ENCODE peak calls at places on chromosome 2, in seven cellular contexts. One of them, this sample, is unnamed.
A peak's percentile ranks its signal among the peaks of the same experiment; 100 is the strongest.

GRCh38 chr2:48851161-48851560 is 95.6 kb upstream of the LHCGR start:
- DNase-seq in WTC11: no peak
- DNase-seq in HCEC 1CT: peak; percentile 39
- DNase-seq in astrocyte: peak; percentile 55
- DNase-seq in MM.1S: no peak
- DNase-seq in EL: peak; percentile 7
- DNase-seq in mammary epithelial cell: peak; percentile 79
- DNase-seq in this sample: no peak

GRCh38 chr2:32418777-32419176 is 62.0 kb downstream of the BIRC6 start:
- DNase-seq in mammary epithelial cell: no peak
- DNase-seq in astrocyte: peak; percentile 87
- DNase-seq in MM.1S: no peak
- DNase-seq in HCEC 1CT: peak; percentile 66
- DNase-seq in EL: peak; percentile 88
- DNase-seq in WTC11: no peak
- DNase-seq in this sample: no peak

GRCh38 chr2:239260546-239261327 is 140.1 kb downstream of the HDAC4 start:
- DNase-seq in WTC11: no peak
- DNase-seq in HCEC 1CT: no peak
- DNase-seq in EL: no peak
- DNase-seq in MM.1S: no peak
- DNase-seq in astrocyte: no peak
- DNase-seq in mammary epithelial cell: no peak
- DNase-seq in this sample: no peak

GRCh38 chr2:124804014-124804940 is 779.2 kb downstream of the CNTNAP5 start:
- DNase-seq in WTC11: no peak
- DNase-seq in MM.1S: peak; percentile 50
- DNase-seq in astrocyte: no peak
- DNase-seq in HCEC 1CT: peak; percentile 2
- DNase-seq in mammary epithelial cell: peak; percentile 2
- DNase-seq in EL: peak; percentile 4
- DNase-seq in this sample: no peak

GRCh38 chr2:149031396-149031795 is 7.1 kb upstream of the LYPD6B start:
- DNase-seq in astrocyte: no peak
- DNase-seq in HCEC 1CT: no peak
- DNase-seq in MM.1S: no peak
- DNase-seq in WTC11: no peak
- DNase-seq in EL: no peak
- DNase-seq in mammary epithelial cell: no peak
- DNase-seq in this sample: no peak

GRCh38 chr2:47119001-47119400 is 36.1 kb downstream of the STPG4 start:
- DNase-seq in mammary epithelial cell: peak; percentile 25
- DNase-seq in HCEC 1CT: peak; percentile 90
- DNase-seq in astrocyte: peak; percentile 80
- DNase-seq in MM.1S: no peak
- DNase-seq in EL: peak; percentile 78
- DNase-seq in WTC11: no peak
- DNase-seq in this sample: no peak

GRCh38 chr2:170846318-170846717 is 29.6 kb downstream of the GAD1 start:
- DNase-seq in WTC11: no peak
- DNase-seq in astrocyte: no peak
- DNase-seq in EL: no peak
- DNase-seq in HCEC 1CT: no peak
- DNase-seq in mammary epithelial cell: no peak
- DNase-seq in MM.1S: no peak
- DNase-seq in this sample: no peak

GRCh38 chr2:64201086-64201627 is 56.9 kb upstream of the PELI1 start:
- DNase-seq in HCEC 1CT: no peak
- DNase-seq in mammary epithelial cell: no peak
- DNase-seq in MM.1S: no peak
- DNase-seq in WTC11: no peak
- DNase-seq in EL: peak; percentile 22
- DNase-seq in astrocyte: peak; percentile 20
- DNase-seq in this sample: no peak

GRCh38 chr2:222878284-222878876 is 17.5 kb downstream of the ACSL3 start:
- DNase-seq in EL: no peak
- DNase-seq in WTC11: no peak
- DNase-seq in astrocyte: no peak
- DNase-seq in MM.1S: no peak
- DNase-seq in HCEC 1CT: no peak
- DNase-seq in mammary epithelial cell: no peak
- DNase-seq in this sample: peak; percentile 14

GRCh38 chr2:176096243-176096985 is 3.2 kb upstream of the HOXD12 start:
- DNase-seq in MM.1S: peak; percentile 68
- DNase-seq in HCEC 1CT: peak; percentile 28
- DNase-seq in WTC11: no peak
- DNase-seq in mammary epithelial cell: no peak
- DNase-seq in astrocyte: no peak
- DNase-seq in EL: no peak
- DNase-seq in this sample: no peak

GRCh38 chr2:11446733-11447248 is 19.2 kb downstream of the E2F6 start:
- DNase-seq in mammary epithelial cell: peak; percentile 48
- DNase-seq in WTC11: peak; percentile 73
- DNase-seq in EL: peak; percentile 63
- DNase-seq in astrocyte: peak; percentile 17
- DNase-seq in HCEC 1CT: peak; percentile 38
- DNase-seq in MM.1S: peak; percentile 30
- DNase-seq in this sample: no peak

GRCh38 chr2:172082944-172083718 is 2.2 kb upstream of the DLX1 start:
- DNase-seq in MM.1S: no peak
- DNase-seq in HCEC 1CT: no peak
- DNase-seq in mammary epithelial cell: no peak
- DNase-seq in WTC11: peak; percentile 56
- DNase-seq in astrocyte: no peak
- DNase-seq in EL: peak; percentile 36
- DNase-seq in this sample: no peak

GRCh38 chr2:95359501-95359930 is 43.0 kb upstream of the FAHD2A start:
- DNase-seq in WTC11: no peak
- DNase-seq in EL: no peak
- DNase-seq in MM.1S: no peak
- DNase-seq in HCEC 1CT: no peak
- DNase-seq in mammary epithelial cell: no peak
- DNase-seq in astrocyte: no peak
- DNase-seq in this sample: no peak

GRCh38 chr2:190340369-190340768 is 3.0 kb upstream of the INPP1 start:
- DNase-seq in HCEC 1CT: peak; percentile 31
- DNase-seq in MM.1S: no peak
- DNase-seq in WTC11: peak; percentile 26
- DNase-seq in EL: peak; percentile 24
- DNase-seq in astrocyte: no peak
- DNase-seq in mammary epithelial cell: peak; percentile 69
- DNase-seq in this sample: no peak

GRCh38 chr2:105417789-105418475 is 19.1 kb upstream of the FHL2 start:
- DNase-seq in mammary epithelial cell: peak; percentile 54
- DNase-seq in EL: peak; percentile 48
- DNase-seq in MM.1S: no peak
- DNase-seq in HCEC 1CT: peak; percentile 56
- DNase-seq in WTC11: no peak
- DNase-seq in astrocyte: peak; percentile 69
- DNase-seq in this sample: no peak

GRCh38 chr2:96826546-96827278 is 10.6 kb downstream of the CNNM3 start:
- DNase-seq in mammary epithelial cell: no peak
- DNase-seq in WTC11: no peak
- DNase-seq in EL: no peak
- DNase-seq in astrocyte: no peak
- DNase-seq in HCEC 1CT: no peak
- DNase-seq in MM.1S: no peak
- DNase-seq in this sample: no peak

GRCh38 chr2:235539773-235540172 is 45.9 kb downstream of the AGAP1 start:
- DNase-seq in WTC11: no peak
- DNase-seq in EL: no peak
- DNase-seq in mammary epithelial cell: no peak
- DNase-seq in astrocyte: no peak
- DNase-seq in HCEC 1CT: no peak
- DNase-seq in MM.1S: no peak
- DNase-seq in this sample: no peak

GRCh38 chr2:173124441-173124840 is 48.8 kb downstream of the MAP3K20 start:
- DNase-seq in MM.1S: no peak
- DNase-seq in astrocyte: peak; percentile 21
- DNase-seq in HCEC 1CT: peak; percentile 48
- DNase-seq in mammary epithelial cell: peak; percentile 94
- DNase-seq in WTC11: no peak
- DNase-seq in EL: peak; percentile 65
- DNase-seq in this sample: no peak

GRCh38 chr2:166900700-166901099 is 12.4 kb downstream of the XIRP2 start:
- DNase-seq in HCEC 1CT: peak; percentile 68
- DNase-seq in MM.1S: no peak
- DNase-seq in astrocyte: peak; percentile 8
- DNase-seq in EL: peak; percentile 42
- DNase-seq in mammary epithelial cell: peak; percentile 3
- DNase-seq in WTC11: no peak
- DNase-seq in this sample: no peak

GRCh38 chr2:18244840-18245239 is 315.6 kb downstream of the RDH14 start:
- DNase-seq in EL: no peak
- DNase-seq in HCEC 1CT: no peak
- DNase-seq in mammary epithelial cell: no peak
- DNase-seq in WTC11: no peak
- DNase-seq in astrocyte: no peak
- DNase-seq in MM.1S: no peak
- DNase-seq in this sample: no peak

GRCh38 chr2:169034256-169034655 is 3.1 kb upstream of the ABCB11 start:
- DNase-seq in MM.1S: no peak
- DNase-seq in WTC11: no peak
- DNase-seq in astrocyte: peak; percentile 37
- DNase-seq in HCEC 1CT: no peak
- DNase-seq in EL: peak; percentile 9
- DNase-seq in mammary epithelial cell: no peak
- DNase-seq in this sample: no peak

GRCh38 chr2:240645346-240646060 is 20.2 kb downstream of the GPR35 start:
- DNase-seq in MM.1S: no peak
- DNase-seq in astrocyte: no peak
- DNase-seq in HCEC 1CT: no peak
- DNase-seq in EL: no peak
- DNase-seq in mammary epithelial cell: no peak
- DNase-seq in WTC11: no peak
- DNase-seq in this sample: no peak

GRCh38 chr2:39232141-39232540 is 11.6 kb downstream of the CDKL4 start:
- DNase-seq in EL: peak; percentile 10
- DNase-seq in mammary epithelial cell: no peak
- DNase-seq in astrocyte: no peak
- DNase-seq in MM.1S: no peak
- DNase-seq in WTC11: no peak
- DNase-seq in HCEC 1CT: no peak
- DNase-seq in this sample: no peak

GRCh38 chr2:128531856-128532255 is 213.2 kb upstream of the HS6ST1 start:
- DNase-seq in EL: no peak
- DNase-seq in mammary epithelial cell: no peak
- DNase-seq in HCEC 1CT: no peak
- DNase-seq in MM.1S: peak; percentile 6
- DNase-seq in astrocyte: no peak
- DNase-seq in WTC11: no peak
- DNase-seq in this sample: no peak

GRCh38 chr2:176106636-176107539 is at the start of gene HOXD11:
- DNase-seq in WTC11: peak; percentile 67
- DNase-seq in astrocyte: no peak
- DNase-seq in EL: peak; percentile 53
- DNase-seq in mammary epithelial cell: peak; percentile 70
- DNase-seq in MM.1S: no peak
- DNase-seq in HCEC 1CT: no peak
- DNase-seq in this sample: no peak

GRCh38 chr2:223933098-223933800 is 11.9 kb downstream of the WDFY1 start:
- DNase-seq in astrocyte: no peak
- DNase-seq in MM.1S: no peak
- DNase-seq in HCEC 1CT: no peak
- DNase-seq in EL: no peak
- DNase-seq in mammary epithelial cell: no peak
- DNase-seq in WTC11: no peak
- DNase-seq in this sample: no peak

GRCh38 chr2:8511868-8512612 is 169.8 kb upstream of the ID2 start:
- DNase-seq in mammary epithelial cell: no peak
- DNase-seq in EL: peak; percentile 28
- DNase-seq in MM.1S: peak; percentile 12
- DNase-seq in astrocyte: peak; percentile 77
- DNase-seq in WTC11: no peak
- DNase-seq in HCEC 1CT: no peak
- DNase-seq in this sample: no peak

GRCh38 chr2:164910091-164910899 is 45.0 kb downstream of the SLC38A11 start:
- DNase-seq in EL: peak; percentile 28
- DNase-seq in astrocyte: peak; percentile 82
- DNase-seq in HCEC 1CT: peak; percentile 52
- DNase-seq in WTC11: no peak
- DNase-seq in mammary epithelial cell: peak; percentile 84
- DNase-seq in MM.1S: peak; percentile 95
- DNase-seq in this sample: no peak

GRCh38 chr2:122643725-122644329 is 888.4 kb downstream of the TSN start:
- DNase-seq in MM.1S: no peak
- DNase-seq in HCEC 1CT: peak; percentile 77
- DNase-seq in astrocyte: peak; percentile 70
- DNase-seq in mammary epithelial cell: peak; percentile 93
- DNase-seq in EL: peak; percentile 84
- DNase-seq in WTC11: no peak
- DNase-seq in this sample: peak; percentile 4

GRCh38 chr2:37230581-37230980 is 815 bp downstream of the CEBPZ start:
- DNase-seq in mammary epithelial cell: peak; percentile 14
- DNase-seq in EL: peak; percentile 24
- DNase-seq in WTC11: no peak
- DNase-seq in astrocyte: peak; percentile 12
- DNase-seq in MM.1S: no peak
- DNase-seq in HCEC 1CT: peak; percentile 5
- DNase-seq in this sample: no peak

GRCh38 chr2:9178110-9178904 is 28.3 kb upstream of the ASAP2 start:
- DNase-seq in astrocyte: peak; percentile 44
- DNase-seq in EL: no peak
- DNase-seq in mammary epithelial cell: peak; percentile 64
- DNase-seq in MM.1S: peak; percentile 53
- DNase-seq in WTC11: no peak
- DNase-seq in HCEC 1CT: no peak
- DNase-seq in this sample: no peak

GRCh38 chr2:2839393-2840096 is 508.5 kb upstream of the MYT1L start:
- DNase-seq in mammary epithelial cell: no peak
- DNase-seq in EL: no peak
- DNase-seq in MM.1S: no peak
- DNase-seq in astrocyte: no peak
- DNase-seq in WTC11: no peak
- DNase-seq in HCEC 1CT: no peak
- DNase-seq in this sample: no peak

This sample was measured in pancreas.